ENCODE peak calls at places on chromosomes 1 and 21, in eight cellular contexts. F, C, G, R, Z, N, U and S are unnamed samples.

GRCh38 chr1:115670476-115671175 is 28.9 kb downstream of the VANGL1 start:
- DNase-seq in U (no peak), R (no peak), G (peak), N (no peak), C (no peak), F (no peak), Z (no peak), S (no peak)

GRCh38 chr1:21956720-21957552 is 19.8 kb upstream of the HSPG2 start:
- DNase-seq in R (peak), N (no peak), F (peak), G (peak), Z (peak), U (peak), C (no peak), S (no peak)

GRCh38 chr1:112721966-112722524 is 6.9 kb upstream of the PPM1J start:
- DNase-seq in U (no peak), F (no peak), N (no peak), R (no peak), C (no peak), Z (no peak), G (no peak), S (no peak)

GRCh38 chr1:89085781-89086180 is 20.8 kb upstream of the GBP1 start:
- DNase-seq in N (no peak), C (no peak), G (peak), F (peak), U (no peak), Z (no peak), R (peak), S (no peak)

GRCh38 chr1:234926252-234926573 is 202.4 kb downstream of the TOMM20 start:
- DNase-seq in F (no peak), U (no peak), Z (no peak), N (no peak), C (no peak), R (no peak), G (no peak), S (no peak)

GRCh38 chr1:180918519-180918918 is 5.8 kb downstream of the KIAA1614 start:
- DNase-seq in Z (no peak), C (no peak), F (no peak), R (no peak), N (no peak), U (no peak), G (no peak), S (no peak)

GRCh38 chr1:205811660-205812059 is 1.3 kb downstream of the SLC41A1 start:
- DNase-seq in Z (peak), F (no peak), N (no peak), U (no peak), R (peak), C (no peak), G (no peak), S (no peak)

GRCh38 chr1:7044471-7044805 is 259.2 kb downstream of the CAMTA1 start:
- DNase-seq in U (no peak), R (no peak), N (no peak), Z (no peak), G (no peak), F (no peak), C (no peak), S (no peak)

GRCh38 chr1:203057831-203058673 is 27.8 kb downstream of the MYOG start:
- DNase-seq in N (no peak), Z (peak), F (no peak), U (no peak), G (no peak), C (no peak), R (no peak), S (peak)

GRCh38 chr1:19305880-19306279 is 6.1 kb downstream of the AKR7A2 start:
- DNase-seq in N (no peak), F (no peak), C (no peak), R (no peak), G (no peak), U (no peak), Z (no peak), S (no peak)

GRCh38 chr1:184986250-184986649 is 11.9 kb upstream of the NIBAN1 start:
- DNase-seq in G (peak), Z (peak), C (no peak), N (no peak), R (peak), U (no peak), F (no peak), S (no peak)

GRCh38 chr21:29360799-29361765 is 62.4 kb downstream of the BACH1 start:
- DNase-seq in C (no peak), Z (no peak), G (no peak), F (no peak), R (no peak), N (no peak), U (no peak), S (no peak)

GRCh38 chr21:22585558-22585957 is 1587.3 kb downstream of the NCAM2 start:
- DNase-seq in N (no peak), F (no peak), R (no peak), C (no peak), G (no peak), Z (no peak), U (no peak), S (no peak)

GRCh38 chr21:43865471-43866181 is 603 bp downstream of the AGPAT3 start:
- DNase-seq in G (no peak), R (peak), F (peak), N (no peak), C (no peak), Z (peak), U (no peak), S (peak)

GRCh38 chr1:71339238-71339637 is 258.4 kb upstream of the ZRANB2 start:
- DNase-seq in C (no peak), F (no peak), N (no peak), Z (no peak), U (no peak), R (no peak), G (no peak), S (no peak)

GRCh38 chr1:113734357-113735055 is 24.8 kb downstream of the PHTF1 start:
- DNase-seq in R (no peak), Z (no peak), C (no peak), N (no peak), U (no peak), G (no peak), F (no peak), S (no peak)

GRCh38 chr1:86687595-86687994 is 16.8 kb upstream of the SH3GLB1 start:
- DNase-seq in U (no peak), N (no peak), C (no peak), R (peak), G (no peak), Z (peak), F (no peak), S (no peak)

GRCh38 chr1:10456661-10457060 is 6.8 kb downstream of the CORT start:
- DNase-seq in R (no peak), C (no peak), F (no peak), U (no peak), Z (no peak), N (no peak), G (no peak), S (no peak)

GRCh38 chr1:7319196-7319595 is 451.9 kb upstream of the VAMP3 start:
- DNase-seq in Z (no peak), F (no peak), N (no peak), G (no peak), C (no peak), U (no peak), R (no peak), S (no peak)

GRCh38 chr21:29342394-29342957 is 43.8 kb downstream of the BACH1 start:
- DNase-seq in C (no peak), F (peak), Z (peak), U (peak), G (peak), R (peak), N (peak), S (no peak)

GRCh38 chr1:175178456-175178855 is 14.1 kb downstream of the KIAA0040 start:
- DNase-seq in C (no peak), R (no peak), N (no peak), Z (no peak), U (no peak), F (no peak), G (no peak), S (no peak)

GRCh38 chr1:157595356-157595755 is 2.5 kb downstream of the FCRL4 start:
- DNase-seq in G (no peak), U (no peak), Z (no peak), N (no peak), R (no peak), C (no peak), F (no peak), S (no peak)

GRCh38 chr1:205275133-205275532 is 46.4 kb downstream of the NUAK2 start:
- DNase-seq in R (no peak), C (no peak), F (no peak), Z (no peak), G (no peak), U (no peak), N (no peak), S (no peak)

GRCh38 chr1:226920446-226920894 is 19.6 kb upstream of the COQ8A start:
- DNase-seq in N (no peak), C (no peak), Z (no peak), R (peak), G (no peak), U (no peak), F (no peak), S (no peak)

GRCh38 chr1:115165776-115166175 is 76.5 kb upstream of the TSPAN2 start:
- DNase-seq in C (no peak), N (no peak), F (no peak), Z (no peak), U (no peak), R (no peak), G (no peak), S (no peak)

GRCh38 chr1:239914827-239915231 is 176.9 kb upstream of the FMN2 start:
- DNase-seq in R (peak), G (peak), U (peak), N (peak), C (no peak), Z (peak), F (peak), S (peak)

GRCh38 chr1:82589588-82589987 is 788.9 kb downstream of the ADGRL2 start:
- DNase-seq in U (no peak), G (no peak), R (no peak), N (no peak), Z (no peak), F (no peak), C (no peak), S (no peak)

GRCh38 chr1:101996830-101997485 is at the start of gene OLFM3:
- DNase-seq in Z (peak), F (no peak), G (peak), C (no peak), N (no peak), U (peak), R (peak), S (no peak)

GRCh38 chr1:71222668-71223067 is 141.8 kb upstream of the ZRANB2 start:
- DNase-seq in U (no peak), R (peak), N (no peak), G (no peak), C (no peak), Z (no peak), F (no peak), S (no peak)

GRCh38 chr1:26045712-26046312 is at the start of gene SLC30A2:
- DNase-seq in F (no peak), U (no peak), C (no peak), G (no peak), R (no peak), Z (no peak), N (no peak), S (no peak)

GRCh38 chr1:104987210-104987609 is 1237.5 kb downstream of the AMY1C start:
- DNase-seq in R (no peak), G (no peak), Z (no peak), C (no peak), U (no peak), F (no peak), N (no peak), S (no peak)

GRCh38 chr1:203184467-203184866 is 2.0 kb downstream of the CHI3L1 start:
- DNase-seq in U (no peak), F (no peak), N (no peak), Z (no peak), C (no peak), G (no peak), R (no peak), S (no peak)

GRCh38 chr1:215290018-215290417 is 207.5 kb downstream of the KCNK2 start:
- DNase-seq in U (no peak), Z (peak), C (no peak), N (no peak), R (no peak), F (no peak), G (no peak), S (no peak)